ENCODE peak calls at places on chromosomes 16 and 17, in five cellular contexts. C is heart right ventricle; A is ascending aorta; V is cardiac muscle cell; X is CD8-positive, alpha-beta memory T cell. I is an unnamed sample.
A peak's percentile ranks its signal among the peaks of the same experiment; 100 is the strongest.

GRCh38 chr17:66190738-66191606 is 961 bp downstream of the CEP112 start:
- DNase-seq in C (no peak), A (no peak), V (peak; percentile 24), X (peak; percentile 15), I (no peak)

GRCh38 chr17:2996938-2997670 is 66.3 kb downstream of the OR1D5 start:
- DNase-seq in C (no peak), A (no peak), V (no peak), X (no peak), I (no peak)

GRCh38 chr16:55678061-55678935 is 22.5 kb downstream of the SLC6A2 start:
- DNase-seq in C (no peak), A (no peak), V (no peak), X (no peak), I (no peak)

GRCh38 chr16:57984443-57985203 is 13.7 kb upstream of the CNGB1 start:
- DNase-seq in C (peak; percentile 87), A (peak; percentile 37), V (peak; percentile 97), X (peak; percentile 90), I (peak; percentile 84)

GRCh38 chr17:82866521-82867214 is 26.8 kb upstream of the ZNF750 start:
- DNase-seq in C (no peak), A (no peak), V (no peak), X (no peak), I (no peak)

GRCh38 chr16:81831722-81832126 is 52.6 kb downstream of the PLCG2 start:
- DNase-seq in C (peak; percentile 37), A (peak; percentile 37), V (no peak), X (peak; percentile 3), I (no peak)

GRCh38 chr16:66609139-66609510 is 4.6 kb downstream of the CMTM3 start:
- DNase-seq in C (no peak), A (no peak), V (no peak), X (no peak), I (no peak)

GRCh38 chr17:142102-142661 is 4.8 kb downstream of the SCGB1C2 start:
- DNase-seq in C (no peak), A (no peak), V (no peak), X (peak; percentile 37), I (peak; percentile 5)

GRCh38 chr17:10737168-10737622 is 7.4 kb upstream of the TMEM220 start:
- DNase-seq in C (peak; percentile 33), A (no peak), V (peak; percentile 72), X (peak; percentile 46), I (peak; percentile 10)

GRCh38 chr17:79619636-79620206 is 8.9 kb upstream of the RBFOX3 start:
- DNase-seq in C (no peak), A (no peak), V (no peak), X (no peak), I (no peak)

GRCh38 chr17:82077617-82078358 is 12.2 kb upstream of the DUS1L start:
- DNase-seq in C (no peak), A (no peak), V (no peak), X (no peak), I (no peak)

GRCh38 chr16:72753883-72754282 is 294.0 kb downstream of the ZFHX3 start:
- DNase-seq in C (no peak), A (no peak), V (no peak), X (no peak), I (no peak)

GRCh38 chr16:75647492-75648264 is at the start of the genes KARS1 and TERF2IP:
- DNase-seq in C (peak; percentile 92), A (peak; percentile 75), V (peak; percentile 93), X (peak; percentile 95), I (peak; percentile 88)

GRCh38 chr17:30513346-30513745 is 36.1 kb downstream of the GOSR1 start:
- DNase-seq in C (no peak), A (no peak), V (no peak), X (no peak), I (no peak)

GRCh38 chr17:54009502-54009901 is 186.8 kb downstream of the KIF2B start:
- DNase-seq in C (no peak), A (no peak), V (no peak), X (no peak), I (no peak)

GRCh38 chr17:34242553-34242952 is 12.5 kb upstream of the CCL2 start:
- DNase-seq in C (no peak), A (no peak), V (no peak), X (no peak), I (no peak)

GRCh38 chr17:64413505-64413904 is 22.8 kb upstream of the PECAM1 start:
- DNase-seq in C (no peak), A (no peak), V (no peak), X (no peak), I (no peak)

GRCh38 chr17:42112552-42113176 is at the start of gene DHX58:
- DNase-seq in C (peak; percentile 56), A (peak; percentile 39), V (no peak), X (peak; percentile 80), I (peak; percentile 57)

GRCh38 chr17:8893059-8893458 is 25.6 kb upstream of the PIK3R6 start:
- DNase-seq in C (no peak), A (no peak), V (no peak), X (no peak), I (no peak)

GRCh38 chr16:20851601-20852000 is 45.3 kb downstream of the REXO5 start:
- DNase-seq in C (peak; percentile 70), A (peak; percentile 31), V (peak; percentile 67), X (no peak), I (no peak)

GRCh38 chr16:30724641-30725464 is 23.4 kb upstream of the PHKG2 start:
- DNase-seq in C (peak; percentile 41), A (no peak), V (no peak), X (no peak), I (no peak)

GRCh38 chr16:85360323-85361277 is 248.3 kb upstream of the CIBAR2 start:
- DNase-seq in C (no peak), A (no peak), V (no peak), X (no peak), I (no peak)

GRCh38 chr17:12727076-12727750 is 61.5 kb downstream of the MYOCD start:
- DNase-seq in C (no peak), A (no peak), V (no peak), X (no peak), I (no peak)

GRCh38 chr17:81489986-81490598 is 22.5 kb downstream of the ACTG1 start:
- DNase-seq in C (peak; percentile 7), A (no peak), V (no peak), X (no peak), I (no peak)

GRCh38 chr17:77322534-77323412 is 182.0 kb downstream of the SEC14L1 start:
- DNase-seq in C (peak; percentile 88), A (peak; percentile 83), V (peak; percentile 55), X (no peak), I (no peak)

GRCh38 chr17:73232587-73233373 is 28.9 kb downstream of the CPSF4L start:
- DNase-seq in C (no peak), A (no peak), V (peak; percentile 63), X (no peak), I (no peak)

GRCh38 chr17:4199818-4200402 is 56.9 kb downstream of the CYB5D2 start:
- DNase-seq in C (no peak), A (no peak), V (peak; percentile 44), X (peak; percentile 41), I (no peak)

GRCh38 chr16:65065031-65065430 is 56.8 kb downstream of the CDH11 start:
- DNase-seq in C (no peak), A (no peak), V (no peak), X (no peak), I (no peak)

GRCh38 chr17:44607836-44608690 is 48.2 kb upstream of the MEIOC start:
- DNase-seq in C (no peak), A (no peak), V (no peak), X (no peak), I (no peak)

GRCh38 chr17:69769050-69769449 is 306.0 kb upstream of the KCNJ16 start:
- DNase-seq in C (no peak), A (no peak), V (no peak), X (no peak), I (no peak)
- H3K9me3 ChIP-seq in C (no peaks in the 10 kb centered on the region), A (no peaks in the 10 kb centered on the region), V (no peaks in the 10 kb centered on the region), X (no peaks in the 10 kb centered on the region), I (no peaks in the 10 kb centered on the region)

DNA sequence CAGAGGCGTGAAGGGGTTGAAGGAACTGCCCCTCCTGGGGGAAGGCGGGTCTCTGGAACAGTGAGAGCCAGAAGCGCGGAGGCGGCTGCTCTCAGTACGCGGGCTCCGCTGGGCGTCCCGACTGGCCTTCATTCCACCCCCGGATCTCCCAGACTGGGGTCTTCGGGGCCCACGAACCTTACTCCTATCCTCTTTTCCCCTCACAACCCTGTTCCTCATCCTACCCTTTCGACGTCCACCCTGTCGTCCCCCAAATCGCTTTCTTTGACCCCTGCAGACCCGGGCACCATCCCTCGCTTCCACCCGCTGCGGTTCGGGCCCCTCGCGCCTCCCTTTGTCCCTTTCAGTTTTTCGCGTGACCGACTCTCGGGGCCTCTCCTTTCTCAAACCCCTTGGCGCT is 2114.6 kb downstream of the TP53TG3F start:
- DNase-seq in C (no peak), A (no peak), V (no peak), X (no peak), I (no peak)
- H3K9me3 ChIP-seq in C (no peaks in the 10 kb centered on the region), A (no peaks in the 10 kb centered on the region), V (no peaks in the 10 kb centered on the region), X (no peaks in the 10 kb centered on the region), I (no peaks in the 10 kb centered on the region)

GRCh38 chr16:50416388-50416787 is 47.6 kb upstream of the BRD7 start:
- DNase-seq in C (no peak), A (no peak), V (no peak), X (no peak), I (no peak)
- H3K9me3 ChIP-seq in C (peaks cover 15% of the 10 kb centered on the region), A (peaks cover 19% of the 10 kb centered on the region), V (no peaks in the 10 kb centered on the region), X (peaks cover 18% of the 10 kb centered on the region), I (peaks cover 11% of the 10 kb centered on the region)

GRCh38 chr16:79402920-79403319 is 197.6 kb downstream of the MAF start:
- DNase-seq in C (no peak), A (no peak), V (no peak), X (no peak), I (no peak)

GRCh38 chr16:79403534-79403933 is 197.0 kb downstream of the MAF start:
- DNase-seq in C (no peak), A (no peak), V (no peak), X (no peak), I (no peak)

GRCh38 chr16:79401782-79402181 is 198.8 kb downstream of the MAF start:
- DNase-seq in C (no peak), A (no peak), V (no peak), X (no peak), I (no peak)

GRCh38 chr16:79401157-79401556 is 199.4 kb downstream of the MAF start:
- DNase-seq in C (no peak), A (no peak), V (no peak), X (no peak), I (no peak)

DNA sequence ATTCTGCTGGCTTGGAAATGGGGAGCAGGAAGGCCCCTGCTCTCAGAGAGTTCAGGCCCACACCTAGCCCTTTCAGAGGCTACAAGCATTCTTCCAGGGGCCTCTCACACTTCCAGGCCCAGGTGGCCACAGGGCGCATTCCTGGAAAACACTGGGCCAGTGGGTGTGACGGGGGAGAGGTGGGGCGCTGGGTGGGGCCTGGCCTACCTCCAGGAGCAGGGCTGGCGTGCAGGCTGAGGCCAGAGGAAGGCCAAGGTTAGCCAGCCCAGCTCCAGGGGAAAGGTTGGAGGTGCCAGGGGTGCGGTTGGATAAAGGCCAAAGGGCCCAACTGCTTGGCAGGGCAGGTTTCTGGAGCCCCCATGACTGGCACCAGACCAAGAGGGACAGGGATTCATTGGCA is 198.2 kb downstream of the MAF start:
- DNase-seq in C (no peak), A (no peak), V (no peak), X (no peak), I (no peak)
- H3K9me3 ChIP-seq in C (no peaks in the 10 kb centered on the region), A (no peaks in the 10 kb centered on the region), V (no peaks in the 10 kb centered on the region), X (no peaks in the 10 kb centered on the region), I (no peaks in the 10 kb centered on the region)

I was measured in T-helper 17 cell.